ENCODE peak calls at places on chromosomes 4 and X, in five cellular contexts. M is T1000, B is foreskin melanocyte, R is cardiac fibroblast, G is AML-193. A is an unnamed sample.

GRCh38 chrX:10168226-10168625 is 11.5 kb downstream of the CLCN4 start:
- DNase-seq in M (no peak), B (no peak), R (no peak), G (no peak), A (no peak)

GRCh38 chr4:88189418-88189738 is 30.9 kb upstream of the ABCG2 start:
- DNase-seq in M (no peak), B (no peak), R (no peak), G (no peak), A (no peak)

GRCh38 chrX:119121341-119121740 is 6.3 kb downstream of the KIAA1210 start:
- DNase-seq in M (no peak), B (peak), R (peak), G (no peak), A (no peak)

GRCh38 chrX:108732630-108733321 is 3.6 kb downstream of the IRS4 start:
- DNase-seq in M (no peak), B (no peak), R (no peak), G (no peak), A (no peak)

GRCh38 chr4:3669553-3669949 is 96.6 kb upstream of the ADRA2C start:
- DNase-seq in M (no peak), B (no peak), R (no peak), G (no peak), A (no peak)

GRCh38 chr4:148634476-148634875 is 192.3 kb upstream of the NR3C2 start:
- DNase-seq in M (no peak), B (no peak), R (peak), G (no peak), A (no peak)

GRCh38 chrX:130014770-130015169 is 32.3 kb downstream of the BCORL1 start:
- DNase-seq in M (no peak), B (no peak), R (no peak), G (no peak), A (no peak)

GRCh38 chr4:2931765-2932560 is 31.2 kb downstream of the NOP14 start:
- DNase-seq in M (no peak), B (no peak), R (no peak), G (peak), A (peak)

GRCh38 chr4:6478546-6479220 is 6.3 kb upstream of the PPP2R2C start:
- DNase-seq in M (no peak), B (no peak), R (no peak), G (no peak), A (no peak)